ENCODE peak calls at places on chromosomes 1 and 21, in eight cellular contexts. E, O, F, T, Q, X, S and U are unnamed samples.

GRCh38 chr1:6899621-6900020 is 114.4 kb downstream of the CAMTA1 start:
- DNase-seq in T (no peak), Q (no peak), S (no peak), O (no peak), E (no peak), F (no peak), X (no peak), U (no peak)

GRCh38 chr21:40345700-40346099 is 478.5 kb downstream of the PCP4 start:
- DNase-seq in E (no peak), F (no peak), Q (no peak), O (no peak), X (no peak), S (no peak), T (no peak), U (no peak)

GRCh38 chr1:95994643-95995042 is 726.9 kb upstream of the PTBP2 start:
- DNase-seq in T (no peak), X (no peak), E (no peak), Q (no peak), F (no peak), O (no peak), S (no peak), U (no peak)

GRCh38 chr1:115332813-115333608 is 5.0 kb downstream of the NGF start:
- DNase-seq in T (no peak), O (no peak), X (peak; percentile 92), E (no peak), Q (no peak), S (no peak), F (no peak), U (no peak)

GRCh38 chr1:14345925-14346550 is 252.4 kb upstream of the KAZN start:
- DNase-seq in E (no peak), S (no peak), Q (no peak), T (no peak), F (no peak), O (no peak), X (peak; percentile 10), U (no peak)

GRCh38 chr1:220511183-220511582 is 16.8 kb upstream of the MARK1 start:
- DNase-seq in Q (no peak), S (no peak), X (peak; percentile 11), O (no peak), F (no peak), T (no peak), E (no peak), U (no peak)

GRCh38 chr1:87950369-87950768 is 621.7 kb downstream of the LMO4 start:
- DNase-seq in F (no peak), X (no peak), T (no peak), O (no peak), S (no peak), Q (no peak), E (no peak), U (no peak)

GRCh38 chr1:7409278-7409677 is 361.8 kb upstream of the VAMP3 start:
- DNase-seq in O (peak; percentile 1), F (no peak), S (no peak), E (no peak), X (no peak), T (no peak), Q (no peak), U (peak; percentile 11)

GRCh38 chr1:192235127-192235526 is 76.9 kb downstream of the RGS18 start:
- DNase-seq in O (no peak), X (peak; percentile 53), T (no peak), Q (no peak), E (no peak), S (no peak), F (no peak), U (no peak)

GRCh38 chr1:23800396-23801337 is at the start of gene GALE:
- DNase-seq in F (peak; percentile 98), X (peak; percentile 95), E (peak; percentile 95), S (peak; percentile 84), T (peak; percentile 86), O (peak; percentile 97), Q (peak; percentile 89), U (peak; percentile 99)

GRCh38 chr1:1291611-1292441 is 11.6 kb downstream of the SCNN1D start:
- DNase-seq in F (peak; percentile 74), E (peak; percentile 78), Q (peak; percentile 85), S (peak; percentile 83), X (peak; percentile 51), O (peak; percentile 81), T (peak; percentile 78), U (peak; percentile 82)

GRCh38 chr1:54716299-54717047 is 812 bp downstream of the TTC4 start:
- DNase-seq in T (peak; percentile 1), S (no peak), O (no peak), F (no peak), X (peak; percentile 83), E (no peak), Q (no peak), U (no peak)

GRCh38 chr1:94416901-94417701 is 1.1 kb upstream of the ABCD3 start:
- DNase-seq in X (peak; percentile 91), F (no peak), T (peak; percentile 56), O (peak; percentile 58), Q (no peak), S (no peak), E (no peak), U (no peak)

GRCh38 chr1:37944091-37944763 is 2.6 kb downstream of the INPP5B start:
- DNase-seq in O (no peak), E (no peak), F (no peak), Q (no peak), S (no peak), T (no peak), X (peak; percentile 77), U (no peak)

GRCh38 chr1:27575861-27576331 is 28.0 kb downstream of the AHDC1 start:
- DNase-seq in F (no peak), T (peak; percentile 42), Q (peak; percentile 87), S (peak; percentile 83), E (no peak), X (peak; percentile 40), O (peak; percentile 81), U (no peak)

GRCh38 chr1:92949937-92950817 is 11.1 kb downstream of the DIPK1A start:
- DNase-seq in T (no peak), O (no peak), F (no peak), S (peak; percentile 31), E (peak; percentile 43), X (peak; percentile 64), Q (no peak), U (no peak)

GRCh38 chr21:38834725-38835124 is 29.0 kb downstream of the ETS2 start:
- DNase-seq in Q (no peak), S (no peak), F (no peak), E (no peak), O (no peak), T (no peak), X (no peak), U (no peak)

GRCh38 chr1:24203404-24203803 is 16.3 kb upstream of the IFNLR1 start:
- DNase-seq in T (peak; percentile 68), S (no peak), E (peak; percentile 44), Q (no peak), X (no peak), F (peak; percentile 59), O (no peak), U (no peak)

GRCh38 chr1:211371406-211372105 is 44.9 kb downstream of the TRAF5 start:
- DNase-seq in O (no peak), S (peak; percentile 17), Q (no peak), T (no peak), F (no peak), E (no peak), X (peak; percentile 30), U (no peak)